ENCODE peak calls at places on chromosomes 6 and 20, in six cellular contexts. One of them, this sample, is unnamed.
A peak's percentile ranks its signal among the peaks of the same experiment; 100 is the strongest.

GRCh38 chr20:17530716-17531536 is at the start of gene BFSP1:
- DNase-seq in psoas muscle: peak; percentile 53
- DNase-seq in fibroblast of lung: peak; percentile 65
- DNase-seq in tibial artery: no peak
- DNase-seq in IMR-90: peak; percentile 52
- DNase-seq in mucosa of descending colon: peak; percentile 78
- DNase-seq in this sample: peak; percentile 67

GRCh38 chr20:35776513-35777101 is 4.8 kb downstream of the PHF20 start:
- DNase-seq in tibial artery: peak; percentile 80
- DNase-seq in psoas muscle: peak; percentile 64
- DNase-seq in mucosa of descending colon: no peak
- DNase-seq in fibroblast of lung: peak; percentile 43
- DNase-seq in IMR-90: peak; percentile 55
- DNase-seq in this sample: no peak

GRCh38 chr6:54698974-54699373 is 147.6 kb upstream of the FAM83B start:
- DNase-seq in psoas muscle: no peak
- DNase-seq in IMR-90: no peak
- DNase-seq in mucosa of descending colon: no peak
- DNase-seq in fibroblast of lung: no peak
- DNase-seq in tibial artery: no peak
- DNase-seq in this sample: no peak

GRCh38 chr6:127956260-127956888 is 55.5 kb upstream of the THEMIS start:
- DNase-seq in mucosa of descending colon: no peak
- DNase-seq in fibroblast of lung: peak; percentile 5
- DNase-seq in IMR-90: no peak
- DNase-seq in tibial artery: no peak
- DNase-seq in psoas muscle: no peak
- DNase-seq in this sample: no peak

GRCh38 chr20:13183005-13183404 is 38.1 kb upstream of the ISM1 start:
- DNase-seq in mucosa of descending colon: no peak
- DNase-seq in fibroblast of lung: no peak
- DNase-seq in tibial artery: no peak
- DNase-seq in IMR-90: no peak
- DNase-seq in psoas muscle: no peak
- DNase-seq in this sample: no peak

GRCh38 chr20:54158226-54158625 is 15.6 kb downstream of the CYP24A1 start:
- DNase-seq in IMR-90: no peak
- DNase-seq in fibroblast of lung: no peak
- DNase-seq in tibial artery: no peak
- DNase-seq in psoas muscle: no peak
- DNase-seq in mucosa of descending colon: no peak
- DNase-seq in this sample: no peak

GRCh38 chr6:73515204-73516101 is 5.4 kb downstream of the EEF1A1 start:
- DNase-seq in IMR-90: peak; percentile 88
- DNase-seq in mucosa of descending colon: no peak
- DNase-seq in fibroblast of lung: peak; percentile 80
- DNase-seq in psoas muscle: no peak
- DNase-seq in tibial artery: peak; percentile 54
- DNase-seq in this sample: no peak

GRCh38 chr6:152634773-152635172 is 2.4 kb downstream of the SYNE1 start:
- DNase-seq in IMR-90: no peak
- DNase-seq in mucosa of descending colon: no peak
- DNase-seq in fibroblast of lung: no peak
- DNase-seq in psoas muscle: no peak
- DNase-seq in tibial artery: no peak
- DNase-seq in this sample: peak; percentile 53

GRCh38 chr20:31607640-31608255 is 2.7 kb downstream of the ID1 start:
- DNase-seq in mucosa of descending colon: no peak
- DNase-seq in tibial artery: no peak
- DNase-seq in fibroblast of lung: peak; percentile 51
- DNase-seq in psoas muscle: no peak
- DNase-seq in IMR-90: no peak
- DNase-seq in this sample: no peak

GRCh38 chr20:21361266-21361665 is 36.1 kb downstream of the NKX2-4 start:
- DNase-seq in psoas muscle: no peak
- DNase-seq in IMR-90: peak; percentile 80
- DNase-seq in fibroblast of lung: peak; percentile 43
- DNase-seq in tibial artery: no peak
- DNase-seq in mucosa of descending colon: no peak
- DNase-seq in this sample: no peak

GRCh38 chr6:5552243-5552642 is 290.9 kb downstream of the FARS2 start:
- DNase-seq in fibroblast of lung: no peak
- DNase-seq in tibial artery: no peak
- DNase-seq in mucosa of descending colon: no peak
- DNase-seq in IMR-90: no peak
- DNase-seq in psoas muscle: no peak
- DNase-seq in this sample: no peak

GRCh38 chr6:11279213-11279780 is 46.8 kb upstream of the NEDD9 start:
- DNase-seq in mucosa of descending colon: no peak
- DNase-seq in fibroblast of lung: no peak
- DNase-seq in psoas muscle: peak; percentile 66
- DNase-seq in tibial artery: peak; percentile 46
- DNase-seq in IMR-90: peak; percentile 14
- DNase-seq in this sample: no peak

GRCh38 chr20:1465470-1466210 is 1.0 kb downstream of the NSFL1C start:
- DNase-seq in mucosa of descending colon: no peak
- DNase-seq in tibial artery: no peak
- DNase-seq in IMR-90: peak; percentile 5
- DNase-seq in fibroblast of lung: peak; percentile 55
- DNase-seq in psoas muscle: no peak
- DNase-seq in this sample: no peak

GRCh38 chr6:132683543-132683942 is 24.6 kb upstream of the TAAR1 start:
- DNase-seq in mucosa of descending colon: no peak
- DNase-seq in IMR-90: peak; percentile 74
- DNase-seq in psoas muscle: no peak
- DNase-seq in tibial artery: no peak
- DNase-seq in fibroblast of lung: peak; percentile 93
- DNase-seq in this sample: no peak

GRCh38 chr6:69935079-69935478 is 68.7 kb downstream of the COL19A1 start:
- DNase-seq in fibroblast of lung: no peak
- DNase-seq in psoas muscle: no peak
- DNase-seq in mucosa of descending colon: no peak
- DNase-seq in tibial artery: no peak
- DNase-seq in IMR-90: no peak
- DNase-seq in this sample: no peak

GRCh38 chr6:166488081-166488685 is 98.3 kb downstream of the RAMACL start:
- DNase-seq in mucosa of descending colon: peak; percentile 63
- DNase-seq in IMR-90: peak; percentile 39
- DNase-seq in tibial artery: peak; percentile 66
- DNase-seq in psoas muscle: peak; percentile 48
- DNase-seq in fibroblast of lung: no peak
- DNase-seq in this sample: peak; percentile 79

GRCh38 chr6:134990262-134990661 is 40.4 kb upstream of the ALDH8A1 start:
- DNase-seq in mucosa of descending colon: no peak
- DNase-seq in tibial artery: no peak
- DNase-seq in IMR-90: no peak
- DNase-seq in fibroblast of lung: no peak
- DNase-seq in psoas muscle: no peak
- DNase-seq in this sample: no peak
- H3K36me3 ChIP-seq in mucosa of descending colon: no peaks in the 10 kb centered on the region
- H3K36me3 ChIP-seq in tibial artery: peaks cover 28% of the 10 kb centered on the region
- H3K36me3 ChIP-seq in IMR-90: peaks cover 8% of the 10 kb centered on the region
- H3K36me3 ChIP-seq in fibroblast of lung: no peaks in the 10 kb centered on the region
- H3K36me3 ChIP-seq in psoas muscle: no peaks in the 10 kb centered on the region
- H3K36me3 ChIP-seq in this sample: peaks cover 50% of the 10 kb centered on the region

GRCh38 chr20:34427331-34427730 is 64.3 kb downstream of the ITCH start:
- DNase-seq in tibial artery: no peak
- DNase-seq in psoas muscle: no peak
- DNase-seq in fibroblast of lung: no peak
- DNase-seq in IMR-90: no peak
- DNase-seq in mucosa of descending colon: no peak
- DNase-seq in this sample: no peak
- H3K36me3 ChIP-seq in tibial artery: peaks cover 14% of the 10 kb centered on the region
- H3K36me3 ChIP-seq in psoas muscle: peaks cover 7% of the 10 kb centered on the region
- H3K36me3 ChIP-seq in fibroblast of lung: peaks cover 3% of the 10 kb centered on the region
- H3K36me3 ChIP-seq in IMR-90: peaks cover 28% of the 10 kb centered on the region
- H3K36me3 ChIP-seq in mucosa of descending colon: no peaks in the 10 kb centered on the region
- H3K36me3 ChIP-seq in this sample: peaks cover 83% of the 10 kb centered on the region

GRCh38 chr6:149941583-149942460 is at the start of gene ULBP2:
- DNase-seq in IMR-90: peak; percentile 95
- DNase-seq in psoas muscle: peak; percentile 86
- DNase-seq in mucosa of descending colon: peak; percentile 86
- DNase-seq in tibial artery: peak; percentile 74
- DNase-seq in fibroblast of lung: peak; percentile 96
- DNase-seq in this sample: peak; percentile 86
- H3K36me3 ChIP-seq in IMR-90: no peaks in the 10 kb centered on the region
- H3K36me3 ChIP-seq in psoas muscle: no peaks in the 10 kb centered on the region
- H3K36me3 ChIP-seq in mucosa of descending colon: no peaks in the 10 kb centered on the region
- H3K36me3 ChIP-seq in tibial artery: no peaks in the 10 kb centered on the region
- H3K36me3 ChIP-seq in fibroblast of lung: no peaks in the 10 kb centered on the region
- H3K36me3 ChIP-seq in this sample: no peaks in the 10 kb centered on the region

GRCh38 chr6:87182940-87183339 is 27.6 kb downstream of the ZNF292 start:
- DNase-seq in psoas muscle: no peak
- DNase-seq in tibial artery: no peak
- DNase-seq in fibroblast of lung: no peak
- DNase-seq in mucosa of descending colon: no peak
- DNase-seq in IMR-90: no peak
- DNase-seq in this sample: no peak

GRCh38 chr6:87182321-87182720 is 27.0 kb downstream of the ZNF292 start:
- DNase-seq in psoas muscle: no peak
- DNase-seq in tibial artery: no peak
- DNase-seq in IMR-90: no peak
- DNase-seq in mucosa of descending colon: no peak
- DNase-seq in fibroblast of lung: no peak
- DNase-seq in this sample: no peak

GRCh38 chr6:87181903-87182302 is 26.5 kb downstream of the ZNF292 start:
- DNase-seq in mucosa of descending colon: no peak
- DNase-seq in tibial artery: no peak
- DNase-seq in fibroblast of lung: no peak
- DNase-seq in IMR-90: no peak
- DNase-seq in psoas muscle: no peak
- DNase-seq in this sample: no peak

GRCh38 chr6:87183687-87184086 is 28.3 kb downstream of the ZNF292 start:
- DNase-seq in psoas muscle: no peak
- DNase-seq in mucosa of descending colon: no peak
- DNase-seq in tibial artery: no peak
- DNase-seq in fibroblast of lung: peak; percentile 69
- DNase-seq in IMR-90: peak; percentile 77
- DNase-seq in this sample: no peak

GRCh38 chr6:87184762-87185250 is 29.4 kb downstream of the ZNF292 start:
- DNase-seq in fibroblast of lung: no peak
- DNase-seq in tibial artery: no peak
- DNase-seq in mucosa of descending colon: no peak
- DNase-seq in IMR-90: no peak
- DNase-seq in psoas muscle: no peak
- DNase-seq in this sample: no peak
- H3K36me3 ChIP-seq in fibroblast of lung: no peaks in the 10 kb centered on the region
- H3K36me3 ChIP-seq in tibial artery: no peaks in the 10 kb centered on the region
- H3K36me3 ChIP-seq in mucosa of descending colon: no peaks in the 10 kb centered on the region
- H3K36me3 ChIP-seq in IMR-90: peaks cover 15% of the 10 kb centered on the region
- H3K36me3 ChIP-seq in psoas muscle: no peaks in the 10 kb centered on the region
- H3K36me3 ChIP-seq in this sample: peaks cover 5% of the 10 kb centered on the region

DNA sequence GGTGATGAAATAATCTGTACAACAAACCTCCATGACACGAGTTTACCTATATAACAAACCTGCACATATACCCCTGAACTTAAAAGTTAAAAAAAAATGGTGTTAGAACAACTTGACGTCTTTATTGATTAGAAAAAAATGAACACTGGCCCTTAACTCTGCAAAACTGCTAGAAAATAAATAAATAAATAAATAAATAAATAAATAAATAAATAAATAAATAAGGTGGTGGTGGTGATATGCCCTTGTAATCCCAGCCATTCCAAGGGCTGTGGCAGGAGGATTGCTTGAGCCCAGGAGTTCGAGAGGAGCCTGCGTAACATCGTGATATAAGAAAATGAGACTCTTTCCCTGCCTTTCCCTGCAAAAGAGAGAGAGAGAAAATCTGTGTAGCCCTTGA is 30.6 kb downstream of the TOP1 start:
- DNase-seq in tibial artery: no peak
- DNase-seq in fibroblast of lung: no peak
- DNase-seq in mucosa of descending colon: no peak
- DNase-seq in psoas muscle: no peak
- DNase-seq in IMR-90: no peak
- DNase-seq in this sample: no peak
- H3K36me3 ChIP-seq in tibial artery: no peaks in the 10 kb centered on the region
- H3K36me3 ChIP-seq in fibroblast of lung: peaks cover 4% of the 10 kb centered on the region
- H3K36me3 ChIP-seq in mucosa of descending colon: no peaks in the 10 kb centered on the region
- H3K36me3 ChIP-seq in psoas muscle: no peaks in the 10 kb centered on the region
- H3K36me3 ChIP-seq in IMR-90: peaks cover 8% of the 10 kb centered on the region
- H3K36me3 ChIP-seq in this sample: peaks cover 24% of the 10 kb centered on the region